ENCODE peak calls at places on chromosomes 1 and 21, in six cellular contexts. W is tibial nerve, U is IMR-90, H is HCT116, B is H54, N is GM12891. I is an unnamed sample.

GRCh38 chr1:172394167-172394751 is 26.2 kb upstream of the C1orf105 start:
- DNase-seq in W (no peak), U (peak), H (no peak), B (no peak), N (peak), I (no peak)

GRCh38 chr1:37721565-37721964 is 29.2 kb downstream of the CDCA8 start:
- DNase-seq in W (no peak), U (no peak), H (no peak), B (no peak), N (no peak), I (no peak)

GRCh38 chr1:224427346-224427745 is 7.3 kb downstream of the WDR26 start:
- DNase-seq in W (no peak), U (peak), H (no peak), B (peak), N (no peak), I (no peak)

GRCh38 chr21:33011462-33011861 is 14.3 kb upstream of the OLIG2 start:
- DNase-seq in W (peak), U (peak), H (peak), B (peak), N (no peak), I (no peak)

GRCh38 chr1:183622884-183623785 is 12.4 kb downstream of the ARPC5 start:
- DNase-seq in W (peak), U (peak), H (peak), B (peak), N (no peak), I (peak)

GRCh38 chr1:214573386-214574358 is 22.3 kb upstream of the PTPN14 start:
- DNase-seq in W (no peak), U (no peak), H (no peak), B (no peak), N (no peak), I (no peak)

GRCh38 chr1:221573727-221574126 is 168.2 kb downstream of the DUSP10 start:
- DNase-seq in W (peak), U (no peak), H (no peak), B (no peak), N (no peak), I (no peak)

GRCh38 chr21:41160036-41160435 is 7.9 kb upstream of the BACE2 start:
- DNase-seq in W (no peak), U (no peak), H (no peak), B (no peak), N (no peak), I (no peak)

GRCh38 chr1:12178511-12178910 is 11.7 kb downstream of the TNFRSF1B start:
- DNase-seq in W (no peak), U (no peak), H (no peak), B (no peak), N (no peak), I (no peak)

GRCh38 chr21:33025106-33025470 is 647 bp upstream of the OLIG2 start:
- DNase-seq in W (no peak), U (no peak), H (no peak), B (no peak), N (no peak), I (peak)

GRCh38 chr1:89545264-89546038 is 20.8 kb downstream of the LRRC8B start:
- DNase-seq in W (no peak), U (peak), H (peak), B (no peak), N (no peak), I (peak)

GRCh38 chr1:186502087-186502486 is 41.2 kb upstream of the PDC start:
- DNase-seq in W (no peak), U (peak), H (no peak), B (no peak), N (no peak), I (no peak)

GRCh38 chr21:45255381-45256020 is 32.2 kb downstream of the POFUT2 start:
- DNase-seq in W (no peak), U (no peak), H (peak), B (peak), N (peak), I (no peak)

GRCh38 chr1:244199883-244200282 is 148.8 kb downstream of the ZBTB18 start:
- DNase-seq in W (no peak), U (no peak), H (no peak), B (no peak), N (no peak), I (no peak)

GRCh38 chr1:31715097-31715872 is 11.5 kb upstream of the COL16A1 start:
- DNase-seq in W (peak), U (peak), H (peak), B (peak), N (no peak), I (peak)
- TF ChIP-seq POLR2A in W (peak), U (no peak), H (peak), B (peak), N (no peak), I (no peak)

GRCh38 chr1:25733271-25733670 is 66.7 kb upstream of the SELENON start:
- DNase-seq in W (no peak), U (no peak), H (no peak), B (no peak), N (no peak), I (no peak)

GRCh38 chr1:25729774-25730173 is 70.2 kb upstream of the SELENON start:
- DNase-seq in W (no peak), U (no peak), H (no peak), B (no peak), N (no peak), I (no peak)

GRCh38 chr1:25731148-25731547 is 68.8 kb upstream of the SELENON start:
- DNase-seq in W (no peak), U (no peak), H (no peak), B (no peak), N (no peak), I (peak)

GRCh38 chr1:25731626-25732370 is 68.2 kb upstream of the SELENON start:
- DNase-seq in W (no peak), U (no peak), H (no peak), B (no peak), N (no peak), I (no peak)

GRCh38 chr1:25732821-25733220 is 67.2 kb upstream of the SELENON start:
- DNase-seq in W (no peak), U (no peak), H (no peak), B (no peak), N (no peak), I (no peak)
- TF ChIP-seq POLR2A in W (no peak), U (no peak), H (no peak), B (no peak), N (no peak), I (no peak)

GRCh38 chr1:78003882-78004718 is 639 bp upstream of the DNAJB4 start:
- DNase-seq in W (peak), U (peak), H (peak), B (no peak), N (peak), I (peak)
- TF ChIP-seq POLR2A in W (peak), U (peak), H (peak), B (no peak), N (peak), I (no peak)

GRCh38 chr1:94061513-94062443 is 59.2 kb downstream of the ABCA4 start:
- DNase-seq in W (peak), U (peak), H (peak), B (peak), N (peak), I (peak)
- TF ChIP-seq POLR2A in W (no peak), U (peak), H (no peak), B (no peak), N (no peak), I (no peak)

I was measured in erythroblast.